ENCODE peak calls at places on chromosome 15, in eight cellular contexts. V, L, A, P, J, M, R and H are unnamed samples.
A peak's percentile ranks its signal among the peaks of the same experiment; 100 is the strongest.

GRCh38 chr15:23416349-23417276 is 30.4 kb downstream of the GOLGA6L2 start:
- DNase-seq in A (no peak), P (no peak), M (no peak), J (no peak), R (peak; percentile 68), L (no peak), V (no peak), H (no peak)

GRCh38 chr15:41969851-41970431 is 2.4 kb downstream of the EHD4 start:
- DNase-seq in R (peak; percentile 60), V (peak; percentile 23), A (peak; percentile 94), M (peak; percentile 20), J (no peak), P (no peak), L (no peak), H (peak; percentile 61)

GRCh38 chr15:90915808-90916440 is 12.8 kb downstream of the MAN2A2 start:
- DNase-seq in A (no peak), J (no peak), R (peak; percentile 91), P (no peak), V (no peak), M (no peak), L (no peak), H (no peak)

GRCh38 chr15:81188354-81188753 is 8.3 kb upstream of the IL16 start:
- DNase-seq in A (no peak), P (no peak), J (no peak), R (no peak), V (no peak), L (no peak), M (no peak), H (no peak)

GRCh38 chr15:72155021-72155621 is 36.9 kb downstream of the SENP8 start:
- DNase-seq in P (peak; percentile 91), M (no peak), J (peak; percentile 69), A (peak; percentile 54), L (peak; percentile 78), V (peak; percentile 83), R (no peak), H (no peak)

GRCh38 chr15:53974813-53975212 is 3.4 kb upstream of the UNC13C start:
- DNase-seq in M (no peak), V (no peak), L (no peak), J (no peak), A (no peak), R (no peak), P (no peak), H (no peak)

GRCh38 chr15:90873998-90874605 is 5.7 kb downstream of the FURIN start:
- DNase-seq in V (peak; percentile 22), J (no peak), M (no peak), A (no peak), L (no peak), R (peak; percentile 79), P (peak; percentile 32), H (no peak)

GRCh38 chr15:64527263-64527984 is 67.0 kb downstream of the ZNF609 start:
- DNase-seq in A (no peak), J (no peak), L (no peak), R (no peak), P (peak; percentile 73), M (peak; percentile 68), V (peak; percentile 69), H (no peak)

GRCh38 chr15:75437721-75438120 is 13.8 kb downstream of the SIN3A start:
- DNase-seq in M (no peak), L (no peak), V (no peak), J (no peak), R (no peak), P (no peak), A (no peak), H (no peak)

GRCh38 chr15:43436395-43436794 is 56.6 kb downstream of the TP53BP1 start:
- DNase-seq in R (no peak), P (no peak), A (no peak), L (no peak), M (no peak), J (no peak), V (no peak), H (no peak)

GRCh38 chr15:82535566-82536408 is 4.5 kb downstream of the RPS17 start:
- DNase-seq in J (no peak), L (no peak), A (no peak), V (no peak), R (no peak), P (no peak), M (no peak), H (no peak)

GRCh38 chr15:56760186-56760585 is 26.9 kb upstream of the ZNF280D start:
- DNase-seq in L (no peak), J (no peak), V (no peak), R (no peak), P (peak; percentile 25), A (peak; percentile 24), M (peak; percentile 45), H (no peak)

GRCh38 chr15:29424118-29424517 is 154.5 kb upstream of the NSMCE3 start:
- DNase-seq in J (no peak), P (no peak), M (no peak), A (no peak), V (no peak), R (no peak), L (no peak), H (no peak)

GRCh38 chr15:73522011-73522410 is 79.0 kb downstream of the REC114 start:
- DNase-seq in R (no peak), L (no peak), V (peak; percentile 86), P (peak; percentile 76), A (no peak), M (no peak), J (no peak), H (no peak)

GRCh38 chr15:96333194-96334016 is 2.9 kb downstream of the NR2F2 start:
- DNase-seq in J (no peak), R (no peak), V (no peak), M (no peak), P (peak; percentile 35), A (peak; percentile 49), L (no peak), H (peak; percentile 27)

GRCh38 chr15:42457445-42458442 is 33.2 kb downstream of the ZNF106 start:
- DNase-seq in P (peak; percentile 23), J (peak; percentile 81), A (peak; percentile 94), V (peak; percentile 27), M (peak; percentile 92), L (peak; percentile 42), R (no peak), H (peak; percentile 31)

GRCh38 chr15:85821545-85821944 is 26.8 kb upstream of the KLHL25 start:
- DNase-seq in L (no peak), A (no peak), V (no peak), R (no peak), M (no peak), J (no peak), P (no peak), H (no peak)

GRCh38 chr15:57923311-57923710 is 142.2 kb downstream of the ALDH1A2 start:
- DNase-seq in M (no peak), R (no peak), J (peak; percentile 60), V (no peak), A (no peak), L (no peak), P (no peak), H (no peak)

GRCh38 chr15:67927501-67928156 is 87.8 kb upstream of the RNU6-1 start:
- DNase-seq in J (peak; percentile 76), P (peak; percentile 41), A (peak; percentile 69), R (no peak), M (peak; percentile 92), V (peak; percentile 57), L (peak; percentile 63), H (no peak)

GRCh38 chr15:62606376-62607164 is 436.0 kb upstream of the TPM1 start:
- DNase-seq in A (no peak), V (peak; percentile 87), M (peak; percentile 99), L (no peak), J (no peak), P (peak; percentile 73), R (no peak), H (no peak)

GRCh38 chr15:66780172-66780972 is 78.3 kb downstream of the SMAD6 start:
- DNase-seq in L (no peak), A (peak; percentile 55), V (peak; percentile 75), P (peak; percentile 82), J (peak; percentile 54), M (peak; percentile 84), R (no peak), H (no peak)

GRCh38 chr15:58260186-58260910 is 122.2 kb downstream of the AQP9 start:
- DNase-seq in P (peak; percentile 51), J (no peak), R (no peak), M (no peak), V (peak; percentile 67), L (no peak), A (peak; percentile 11), H (no peak)

GRCh38 chr15:42270996-42271395 is 2.0 kb upstream of the GANC start:
- DNase-seq in A (no peak), L (no peak), J (no peak), R (no peak), V (no peak), P (no peak), M (no peak), H (no peak)

GRCh38 chr15:35697549-35698299 is 151.8 kb upstream of the DPH6 start:
- DNase-seq in A (peak; percentile 28), J (peak; percentile 60), R (no peak), L (no peak), M (peak; percentile 32), V (peak; percentile 55), P (peak; percentile 55), H (no peak)
- TF ChIP-seq CTCF in A (peak; percentile 44), J (peak; percentile 31), R (no peak), L (no peak), M (peak; percentile 26), V (peak; percentile 10), P (peak; percentile 30), H (no peak)

GRCh38 chr15:101269479-101270223 is 7.6 kb downstream of the SELENOS start:
- DNase-seq in M (peak; percentile 39), L (no peak), J (no peak), R (no peak), A (peak; percentile 26), V (no peak), P (peak; percentile 24), H (no peak)
- TF ChIP-seq CTCF in M (peak; percentile 67), L (no peak), J (no peak), R (no peak), A (peak; percentile 49), V (peak; percentile 63), P (peak; percentile 64), H (peak; percentile 51)

GRCh38 chr15:99343208-99343607 is 91.9 kb downstream of the LRRC28 start:
- DNase-seq in V (no peak), A (no peak), M (no peak), J (no peak), R (no peak), P (no peak), L (no peak), H (no peak)

GRCh38 chr15:99344639-99345038 is 93.4 kb downstream of the LRRC28 start:
- DNase-seq in A (no peak), M (no peak), J (no peak), R (no peak), V (no peak), P (no peak), L (no peak), H (no peak)

GRCh38 chr15:99345242-99345641 is 94.0 kb downstream of the LRRC28 start:
- DNase-seq in M (no peak), A (no peak), V (no peak), P (no peak), J (no peak), L (no peak), R (no peak), H (no peak)

GRCh38 chr15:99345832-99346462 is 94.7 kb downstream of the LRRC28 start:
- DNase-seq in P (no peak), V (no peak), J (no peak), M (no peak), L (no peak), R (no peak), A (no peak), H (no peak)

GRCh38 chr15:99343836-99344551 is 92.7 kb downstream of the LRRC28 start:
- DNase-seq in J (peak; percentile 26), V (no peak), P (no peak), M (no peak), L (no peak), A (no peak), R (peak; percentile 76), H (no peak)
- TF ChIP-seq CTCF in J (peak; percentile 35), V (no peak), P (no peak), M (peak; percentile 37), L (peak; percentile 48), A (peak; percentile 44), R (no peak), H (peak; percentile 41)

GRCh38 chr15:99504823-99505551 is 60.8 kb upstream of the MEF2A start:
- DNase-seq in A (no peak), J (no peak), P (peak; percentile 55), R (peak; percentile 72), L (no peak), M (no peak), V (peak; percentile 51), H (peak; percentile 41)
- TF ChIP-seq CTCF in A (no peak), J (no peak), P (no peak), R (no peak), L (no peak), M (peak; percentile 11), V (peak; percentile 18), H (peak; percentile 36)